ENCODE peak calls at places on chromosomes 13 and 19, in ten cellular contexts. Q is thoracic aorta; H is GM18507; F is HTR-8/SVneo; S is cardiac muscle cell; E is DMS 273 treated with DMSO at 0.1 percent for 48 hours; Z is stimulated activated CD4-positive, alpha-beta T cell treated with anti-CD3 and anti-CD28 coated beads, TNF-alpha, amount 100 ng/mL, for 48 hours; U is mesenteric fat pad; L is RWPE1; X is central memory CD4-positive, alpha-beta T cell. W is an unnamed sample.

GRCh38 chr13:64305246-64305645 is 2889.6 kb upstream of the PCDH20 start:
- DNase-seq in Q (no peak), H (no peak), F (no peak), S (peak), E (no peak), Z (no peak), U (no peak), L (no peak), X (no peak), W (no peak)

GRCh38 chr13:74550039-74550438 is 415.8 kb upstream of the KLF12 start:
- DNase-seq in Q (no peak), H (no peak), F (no peak), S (peak), E (no peak), Z (no peak), U (no peak), L (no peak), X (peak), W (no peak)

GRCh38 chr13:50303963-50304721 is 288.9 kb downstream of the KCNRG start:
- DNase-seq in Q (no peak), H (no peak), F (no peak), S (no peak), E (no peak), Z (no peak), U (no peak), L (no peak), X (no peak), W (no peak)

GRCh38 chr19:10864538-10864899 is 6.8 kb upstream of the CARM1 start:
- DNase-seq in Q (peak), H (peak), F (peak), S (peak), E (peak), Z (peak), U (peak), L (peak), X (peak), W (peak)

GRCh38 chr13:39452834-39453233 is 150.2 kb downstream of the LHFPL6 start:
- DNase-seq in Q (no peak), H (no peak), F (no peak), S (no peak), E (no peak), Z (no peak), U (no peak), L (no peak), X (no peak), W (no peak)

GRCh38 chr13:94549241-94550029 is 46.5 kb downstream of the TGDS start:
- DNase-seq in Q (peak), H (peak), F (peak), S (peak), E (peak), Z (peak), U (peak), L (peak), X (peak), W (peak)

GRCh38 chr19:39127812-39128510 is 2.4 kb downstream of the PAK4 start:
- DNase-seq in Q (no peak), H (no peak), F (no peak), S (no peak), E (no peak), Z (no peak), U (no peak), L (no peak), X (no peak), W (no peak)

GRCh38 chr13:45339867-45340266 is 1.1 kb downstream of the TPT1 start:
- DNase-seq in Q (no peak), H (no peak), F (no peak), S (no peak), E (no peak), Z (no peak), U (no peak), L (no peak), X (no peak), W (no peak)

GRCh38 chr13:27918041-27918917 is 1.5 kb upstream of the PDX1 start:
- DNase-seq in Q (no peak), H (no peak), F (no peak), S (no peak), E (no peak), Z (no peak), U (no peak), L (no peak), X (no peak), W (no peak)